ENCODE peak calls at places on chromosomes 6 and 20, in eight cellular contexts. U is left ventricle myocardium inferior; O is Caki2; R is GM12865; C is activated T-helper 1 cell treated with anti-CD3 and anti-CD28 coated beads, Interleukin-12 subunit alpha, Interleukin-12 subunit beta, Interleukin-2, Interleukin-4 antibody, amounts not matched to agents 30 ng/mL and 10 ng/mL and 1 ng/mL, durations not matched to agents 14 hours and 24 hours and 36 hours; N is lower leg skin; W is endothelial cell; M is keratinocyte. T is an unnamed sample.

GRCh38 chr20:58388028-58388601 is 914 bp upstream of the VAPB start:
- DNase-seq in U (no peak), O (no peak), R (no peak), C (no peak), N (no peak), W (no peak), M (no peak), T (no peak)

GRCh38 chr20:56606174-56606945 is 22.7 kb upstream of the TFAP2C start:
- DNase-seq in U (no peak), O (peak; percentile 50), R (no peak), C (no peak), N (no peak), W (no peak), M (no peak), T (no peak)

GRCh38 chr20:45340236-45340847 is 7.9 kb downstream of the SDC4 start:
- DNase-seq in U (peak; percentile 46), O (no peak), R (no peak), C (no peak), N (no peak), W (no peak), M (no peak), T (no peak)

GRCh38 chr6:41779336-41779735 is 364 bp downstream of the FRS3 start:
- DNase-seq in U (no peak), O (no peak), R (no peak), C (no peak), N (no peak), W (no peak), M (no peak), T (no peak)

GRCh38 chr20:35539756-35540212 is 2.1 kb upstream of the ERGIC3 start:
- DNase-seq in U (no peak), O (no peak), R (peak; percentile 37), C (no peak), N (no peak), W (peak; percentile 57), M (no peak), T (peak; percentile 85)

GRCh38 chr20:31560900-31561598 is 44.0 kb upstream of the ID1 start:
- DNase-seq in U (no peak), O (peak; percentile 94), R (no peak), C (no peak), N (no peak), W (no peak), M (peak; percentile 88), T (peak; percentile 70)

GRCh38 chr20:39674842-39675241 is 712.7 kb downstream of the DHX35 start:
- DNase-seq in U (no peak), O (no peak), R (no peak), C (no peak), N (no peak), W (no peak), M (no peak), T (peak; percentile 66)

GRCh38 chr20:44967207-44967807 is 995 bp downstream of the STK4 start:
- DNase-seq in U (no peak), O (no peak), R (peak; percentile 76), C (no peak), N (no peak), W (no peak), M (no peak), T (peak; percentile 78)

GRCh38 chr20:45588800-45589199 is 9.7 kb upstream of the WFDC8 start:
- DNase-seq in U (no peak), O (no peak), R (no peak), C (no peak), N (no peak), W (no peak), M (no peak), T (no peak)

GRCh38 chr6:119543332-119543731 is 193.8 kb upstream of the MAN1A1 start:
- DNase-seq in U (no peak), O (no peak), R (no peak), C (no peak), N (no peak), W (no peak), M (no peak), T (no peak)

T was measured in MV-4-11.